ENCODE peak calls at places on chromosome 21, in nine cellular contexts. U is ascending aorta, L is astrocyte of the spinal cord, T is sigmoid colon, G is adrenal gland, I is kidney, W is fibroblast of lung, X is GM23338, P is heart left ventricle. C is an unnamed sample.

GRCh38 chr21:25643486-25643885 is 4.4 kb downstream of the JAM2 start:
- DNase-seq in U (no peak), L (no peak), T (no peak), G (no peak), I (no peak), W (no peak), X (no peak), P (no peak), C (no peak)

GRCh38 chr21:24290151-24290833 is 1317.0 kb downstream of the MRPL39 start:
- DNase-seq in U (no peak), L (no peak), T (no peak), G (no peak), I (no peak), W (no peak), X (no peak), P (no peak), C (no peak)

GRCh38 chr21:36852293-36852692 is 114.2 kb downstream of the HLCS start:
- DNase-seq in U (no peak), L (no peak), T (no peak), G (no peak), I (no peak), W (no peak), X (peak), P (no peak), C (no peak)

GRCh38 chr21:26572668-26573381 is at the start of gene CYYR1:
- DNase-seq in U (no peak), L (peak), T (no peak), G (peak), I (peak), W (peak), X (peak), P (peak), C (peak)

GRCh38 chr21:32336711-32337110 is 38.1 kb downstream of the MRAP start:
- DNase-seq in U (no peak), L (peak), T (no peak), G (no peak), I (no peak), W (peak), X (no peak), P (no peak), C (peak)

GRCh38 chr21:32190491-32191144 is 88.2 kb downstream of the MIS18A start:
- DNase-seq in U (no peak), L (no peak), T (no peak), G (no peak), I (no peak), W (no peak), X (no peak), P (no peak), C (no peak)

GRCh38 chr21:37071561-37072238 is 1.2 kb downstream of the PIGP start:
- DNase-seq in U (peak), L (peak), T (peak), G (peak), I (peak), W (peak), X (peak), P (no peak), C (peak)

GRCh38 chr21:46426313-46427046 is 32.2 kb upstream of the DIP2A start:
- DNase-seq in U (no peak), L (no peak), T (no peak), G (no peak), I (peak), W (no peak), X (no peak), P (peak), C (no peak)

GRCh38 chr21:15324542-15324941 is 259.7 kb upstream of the NRIP1 start:
- DNase-seq in U (no peak), L (no peak), T (no peak), G (no peak), I (no peak), W (no peak), X (no peak), P (no peak), C (no peak)

GRCh38 chr21:43874085-43874785 is 9.2 kb downstream of the AGPAT3 start:
- DNase-seq in U (no peak), L (no peak), T (no peak), G (no peak), I (no peak), W (peak), X (no peak), P (no peak), C (no peak)

GRCh38 chr21:19440792-19441494 is 1037.4 kb upstream of the TMPRSS15 start:
- DNase-seq in U (no peak), L (no peak), T (no peak), G (no peak), I (no peak), W (no peak), X (no peak), P (no peak), C (no peak)

GRCh38 chr21:37060296-37060695 is 12.6 kb downstream of the PIGP start:
- DNase-seq in U (peak), L (peak), T (no peak), G (peak), I (no peak), W (peak), X (peak), P (no peak), C (peak)

GRCh38 chr21:26041441-26042180 is 129.0 kb downstream of the APP start:
- DNase-seq in U (no peak), L (peak), T (no peak), G (no peak), I (no peak), W (peak), X (no peak), P (no peak), C (peak)

GRCh38 chr21:15421947-15422346 is 307.8 kb upstream of the USP25 start:
- DNase-seq in U (no peak), L (no peak), T (no peak), G (no peak), I (no peak), W (peak), X (no peak), P (no peak), C (no peak)

GRCh38 chr21:15309022-15309590 is 244.3 kb upstream of the NRIP1 start:
- DNase-seq in U (no peak), L (peak), T (no peak), G (no peak), I (no peak), W (peak), X (no peak), P (no peak), C (no peak)

GRCh38 chr21:15015622-15016471 is 49.0 kb downstream of the NRIP1 start:
- DNase-seq in U (no peak), L (peak), T (no peak), G (no peak), I (no peak), W (peak), X (no peak), P (no peak), C (peak)

GRCh38 chr21:37074195-37074510 is 1.1 kb downstream of the TTC3 start:
- DNase-seq in U (no peak), L (no peak), T (no peak), G (peak), I (no peak), W (no peak), X (peak), P (no peak), C (no peak)

GRCh38 chr21:33813832-33814231 is 101.8 kb downstream of the ATP5PO start:
- DNase-seq in U (no peak), L (no peak), T (no peak), G (no peak), I (no peak), W (no peak), X (no peak), P (no peak), C (no peak)

GRCh38 chr21:33816148-33816547 is 99.5 kb downstream of the ATP5PO start:
- DNase-seq in U (no peak), L (no peak), T (no peak), G (no peak), I (no peak), W (no peak), X (no peak), P (no peak), C (no peak)

GRCh38 chr21:33808715-33809367 is 106.8 kb downstream of the ATP5PO start:
- DNase-seq in U (no peak), L (no peak), T (no peak), G (no peak), I (no peak), W (no peak), X (no peak), P (no peak), C (no peak)

GRCh38 chr21:33815153-33815707 is 100.4 kb downstream of the ATP5PO start:
- DNase-seq in U (no peak), L (no peak), T (no peak), G (no peak), I (no peak), W (no peak), X (no peak), P (no peak), C (no peak)

GRCh38 chr21:33811147-33812024 is 104.2 kb downstream of the ATP5PO start:
- DNase-seq in U (no peak), L (no peak), T (no peak), G (no peak), I (no peak), W (peak), X (no peak), P (no peak), C (no peak)
- H3K4me3 ChIP-seq in U (no peak), L (no peak), T (no peak), G (peak), I (no peak), W (no peak), X (no peak), P (no peak), C (no peak)

GRCh38 chr21:41142051-41142795 is 25.7 kb upstream of the BACE2 start:
- DNase-seq in U (peak), L (peak), T (no peak), G (no peak), I (no peak), W (peak), X (peak), P (no peak), C (peak)
- TF ChIP-seq CTCF in U (no peak), L (no peak), T (no peak), G (no peak), I (no peak), W (no peak), X (no peak), P (no peak), C (no peak)

GRCh38 chr21:42641311-42642218 is 11.9 kb upstream of the PDE9A start:
- DNase-seq in U (no peak), L (no peak), T (no peak), G (peak), I (peak), W (peak), X (peak), P (peak), C (no peak)
- H3K4me3 ChIP-seq in U (no peak), L (no peak), T (peak), G (peak), I (no peak), W (no peak), X (peak), P (no peak), C (no peak)

DNA sequence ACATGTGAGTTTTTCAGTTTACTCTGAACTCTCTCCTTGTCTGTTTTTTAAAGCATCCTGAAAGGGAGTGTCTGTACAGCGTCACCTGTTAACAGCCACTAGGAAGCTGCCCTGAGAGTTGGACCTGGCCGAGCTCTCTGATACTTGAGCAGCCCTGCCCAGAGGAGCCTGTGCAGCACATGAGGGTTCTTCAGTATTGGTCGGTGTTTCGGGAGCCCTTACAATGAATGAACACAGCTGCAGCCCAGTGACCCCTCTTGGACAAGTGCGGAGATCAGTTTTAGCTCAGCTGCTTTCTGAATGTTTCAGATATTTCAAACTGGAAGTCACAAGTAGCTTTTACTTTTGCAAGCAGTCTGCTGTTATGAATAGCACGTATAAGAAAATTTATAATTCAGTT is 39.2 kb downstream of the ADARB1 start:
- DNase-seq in U (no peak), L (no peak), T (no peak), G (no peak), I (no peak), W (no peak), X (no peak), P (no peak), C (no peak)
- TF ChIP-seq CTCF in U (no peak), L (no peak), T (no peak), G (no peak), I (no peak), W (no peak), X (no peak), P (no peak), C (no peak)

C was measured in choroid plexus epithelial cell.